ENCODE peak calls at places on chromosomes 3 and 15, in six cellular contexts. One of them, this sample, is unnamed.
A peak's percentile ranks its signal among the peaks of the same experiment; 100 is the strongest.

GRCh38 chr15:99719096-99719541 is 14.1 kb downstream of the LYSMD4 start:
- DNase-seq in heart right ventricle: no peak
- DNase-seq in Peyer's patch: no peak
- DNase-seq in gastrocnemius medialis: no peak
- DNase-seq in AG04450: peak; percentile 51
- DNase-seq in heart left ventricle: no peak
- DNase-seq in this sample: no peak

GRCh38 chr3:159818399-159818798 is 170.2 kb upstream of the IL12A start:
- DNase-seq in heart right ventricle: peak; percentile 60
- DNase-seq in Peyer's patch: peak; percentile 60
- DNase-seq in gastrocnemius medialis: no peak
- DNase-seq in AG04450: no peak
- DNase-seq in heart left ventricle: peak; percentile 76
- DNase-seq in this sample: no peak

GRCh38 chr15:82132742-82133141 is 86.9 kb upstream of the MEX3B start:
- DNase-seq in heart right ventricle: no peak
- DNase-seq in Peyer's patch: no peak
- DNase-seq in gastrocnemius medialis: no peak
- DNase-seq in AG04450: peak; percentile 65
- DNase-seq in heart left ventricle: no peak
- DNase-seq in this sample: peak; percentile 37

GRCh38 chr3:66107855-66108254 is 69.1 kb upstream of the MAGI1 start:
- DNase-seq in heart right ventricle: peak; percentile 5
- DNase-seq in Peyer's patch: no peak
- DNase-seq in gastrocnemius medialis: no peak
- DNase-seq in AG04450: no peak
- DNase-seq in heart left ventricle: no peak
- DNase-seq in this sample: no peak

GRCh38 chr3:97827741-97828471 is 6.1 kb downstream of the CRYBG3 start:
- DNase-seq in heart right ventricle: no peak
- DNase-seq in Peyer's patch: no peak
- DNase-seq in gastrocnemius medialis: no peak
- DNase-seq in AG04450: no peak
- DNase-seq in heart left ventricle: no peak
- DNase-seq in this sample: no peak

GRCh38 chr15:70101459-70102113 is 3.9 kb upstream of the TLE3 start:
- DNase-seq in heart right ventricle: peak; percentile 77
- DNase-seq in Peyer's patch: peak; percentile 79
- DNase-seq in gastrocnemius medialis: peak; percentile 68
- DNase-seq in AG04450: peak; percentile 89
- DNase-seq in heart left ventricle: no peak
- DNase-seq in this sample: peak; percentile 98

GRCh38 chr3:52704611-52705437 is 767 bp downstream of the GLT8D1 start:
- DNase-seq in heart right ventricle: no peak
- DNase-seq in Peyer's patch: peak; percentile 51
- DNase-seq in gastrocnemius medialis: peak; percentile 42
- DNase-seq in AG04450: no peak
- DNase-seq in heart left ventricle: no peak
- DNase-seq in this sample: no peak

GRCh38 chr15:66472176-66472999 is 25.2 kb downstream of the SNAPC5 start:
- DNase-seq in heart right ventricle: no peak
- DNase-seq in Peyer's patch: no peak
- DNase-seq in gastrocnemius medialis: no peak
- DNase-seq in AG04450: no peak
- DNase-seq in heart left ventricle: no peak
- DNase-seq in this sample: no peak

GRCh38 chr15:33114484-33114767 is 80.1 kb downstream of the FMN1 start:
- DNase-seq in heart right ventricle: no peak
- DNase-seq in Peyer's patch: no peak
- DNase-seq in gastrocnemius medialis: no peak
- DNase-seq in AG04450: peak; percentile 78
- DNase-seq in heart left ventricle: no peak
- DNase-seq in this sample: no peak

GRCh38 chr3:141307351-141308059 is 60.8 kb upstream of the ZBTB38 start:
- DNase-seq in heart right ventricle: no peak
- DNase-seq in Peyer's patch: no peak
- DNase-seq in gastrocnemius medialis: no peak
- DNase-seq in AG04450: no peak
- DNase-seq in heart left ventricle: no peak
- DNase-seq in this sample: no peak

GRCh38 chr3:98343647-98344507 is 9.8 kb upstream of the OR5K4 start:
- DNase-seq in heart right ventricle: no peak
- DNase-seq in Peyer's patch: no peak
- DNase-seq in gastrocnemius medialis: no peak
- DNase-seq in AG04450: no peak
- DNase-seq in heart left ventricle: no peak
- DNase-seq in this sample: no peak

GRCh38 chr15:37053070-37053653 is 47.2 kb downstream of the MEIS2 start:
- DNase-seq in heart right ventricle: no peak
- DNase-seq in Peyer's patch: no peak
- DNase-seq in gastrocnemius medialis: no peak
- DNase-seq in AG04450: no peak
- DNase-seq in heart left ventricle: no peak
- DNase-seq in this sample: no peak

GRCh38 chr15:98728811-98729160 is 80.4 kb downstream of the IGF1R start:
- DNase-seq in heart right ventricle: no peak
- DNase-seq in Peyer's patch: no peak
- DNase-seq in gastrocnemius medialis: no peak
- DNase-seq in AG04450: no peak
- DNase-seq in heart left ventricle: no peak
- DNase-seq in this sample: no peak

GRCh38 chr3:139093840-139094239 is 49.1 kb upstream of the PRR23C start:
- DNase-seq in heart right ventricle: no peak
- DNase-seq in Peyer's patch: no peak
- DNase-seq in gastrocnemius medialis: no peak
- DNase-seq in AG04450: no peak
- DNase-seq in heart left ventricle: no peak
- DNase-seq in this sample: no peak

GRCh38 chr3:159824341-159824740 is 164.3 kb upstream of the IL12A start:
- DNase-seq in heart right ventricle: no peak
- DNase-seq in Peyer's patch: peak; percentile 75
- DNase-seq in gastrocnemius medialis: peak; percentile 83
- DNase-seq in AG04450: peak; percentile 70
- DNase-seq in heart left ventricle: no peak
- DNase-seq in this sample: no peak

GRCh38 chr3:59699648-59700320 is 650.0 kb upstream of the CFAP20DC start:
- DNase-seq in heart right ventricle: peak; percentile 35
- DNase-seq in Peyer's patch: no peak
- DNase-seq in gastrocnemius medialis: no peak
- DNase-seq in AG04450: no peak
- DNase-seq in heart left ventricle: no peak
- DNase-seq in this sample: no peak

GRCh38 chr3:13313813-13314212 is 106.3 kb downstream of the NUP210 start:
- DNase-seq in heart right ventricle: no peak
- DNase-seq in Peyer's patch: no peak
- DNase-seq in gastrocnemius medialis: no peak
- DNase-seq in AG04450: no peak
- DNase-seq in heart left ventricle: peak; percentile 12
- DNase-seq in this sample: no peak

GRCh38 chr15:75648156-75649000 is 666 bp downstream of the SNX33 start:
- DNase-seq in heart right ventricle: peak; percentile 59
- DNase-seq in Peyer's patch: no peak
- DNase-seq in gastrocnemius medialis: no peak
- DNase-seq in AG04450: no peak
- DNase-seq in heart left ventricle: no peak
- DNase-seq in this sample: no peak

GRCh38 chr3:128123231-128123537 is 428 bp downstream of the RUVBL1 start:
- DNase-seq in heart right ventricle: no peak
- DNase-seq in Peyer's patch: no peak
- DNase-seq in gastrocnemius medialis: no peak
- DNase-seq in AG04450: no peak
- DNase-seq in heart left ventricle: no peak
- DNase-seq in this sample: no peak

GRCh38 chr3:149466192-149466591 is 8.3 kb upstream of the TM4SF4 start:
- DNase-seq in heart right ventricle: peak; percentile 25
- DNase-seq in Peyer's patch: no peak
- DNase-seq in gastrocnemius medialis: no peak
- DNase-seq in AG04450: peak; percentile 67
- DNase-seq in heart left ventricle: no peak
- DNase-seq in this sample: peak; percentile 69

GRCh38 chr15:47718474-47719440 is 1.5 kb downstream of the SEMA6D start:
- DNase-seq in heart right ventricle: peak; percentile 34
- DNase-seq in Peyer's patch: peak; percentile 65
- DNase-seq in gastrocnemius medialis: peak; percentile 34
- DNase-seq in AG04450: no peak
- DNase-seq in heart left ventricle: peak; percentile 61
- DNase-seq in this sample: no peak
- H3K4me3 ChIP-seq in heart right ventricle: peak overlapping the region; percentile 89
- H3K4me3 ChIP-seq in Peyer's patch: peak overlapping the region; percentile 88
- H3K4me3 ChIP-seq in gastrocnemius medialis: peak overlapping the region; percentile 77
- H3K4me3 ChIP-seq in AG04450: peak overlapping the region; percentile 74
- H3K4me3 ChIP-seq in heart left ventricle: peak overlapping the region; percentile 94
- H3K4me3 ChIP-seq in this sample: peak overlapping the region; percentile 72

GRCh38 chr3:195899701-195900425 is 8.5 kb downstream of the TNK2 start:
- DNase-seq in heart right ventricle: no peak
- DNase-seq in Peyer's patch: peak; percentile 40
- DNase-seq in gastrocnemius medialis: peak; percentile 24
- DNase-seq in AG04450: no peak
- DNase-seq in heart left ventricle: no peak
- DNase-seq in this sample: no peak
- H3K4me3 ChIP-seq in heart right ventricle: no peak overlapping the region
- H3K4me3 ChIP-seq in Peyer's patch: no peak overlapping the region
- H3K4me3 ChIP-seq in gastrocnemius medialis: no peak overlapping the region
- H3K4me3 ChIP-seq in AG04450: no peak overlapping the region
- H3K4me3 ChIP-seq in heart left ventricle: no peak overlapping the region
- H3K4me3 ChIP-seq in this sample: no peak overlapping the region

DNA sequence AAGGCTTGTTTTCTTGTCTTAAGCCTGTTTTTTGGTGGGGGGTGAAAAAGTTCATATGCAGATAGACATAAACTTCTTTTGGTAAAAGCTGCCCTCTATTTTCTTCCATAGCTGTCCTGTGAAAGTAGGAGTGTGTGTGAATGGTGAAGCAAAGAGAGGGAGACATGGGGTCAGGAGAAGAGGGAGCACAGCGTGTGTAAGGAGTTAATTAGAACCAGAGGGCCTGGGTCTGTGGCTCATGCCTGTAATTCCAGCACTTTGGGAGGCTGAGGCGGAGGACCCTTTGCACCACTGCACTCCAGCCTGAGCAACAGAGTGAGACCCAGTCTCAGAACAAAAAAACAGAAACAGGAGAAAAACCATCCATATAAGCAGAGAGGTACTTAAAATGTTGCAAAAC is 16.2 kb upstream of the CCNL1 start:
- DNase-seq in heart right ventricle: no peak
- DNase-seq in Peyer's patch: no peak
- DNase-seq in gastrocnemius medialis: no peak
- DNase-seq in AG04450: no peak
- DNase-seq in heart left ventricle: no peak
- DNase-seq in this sample: no peak
- H3K4me3 ChIP-seq in heart right ventricle: peak overlapping the region; percentile 53
- H3K4me3 ChIP-seq in Peyer's patch: peak overlapping the region; percentile 54
- H3K4me3 ChIP-seq in gastrocnemius medialis: peak overlapping the region; percentile 72
- H3K4me3 ChIP-seq in AG04450: peak overlapping the region; percentile 77
- H3K4me3 ChIP-seq in heart left ventricle: peak overlapping the region; percentile 15
- H3K4me3 ChIP-seq in this sample: peak overlapping the region; percentile 85

DNA sequence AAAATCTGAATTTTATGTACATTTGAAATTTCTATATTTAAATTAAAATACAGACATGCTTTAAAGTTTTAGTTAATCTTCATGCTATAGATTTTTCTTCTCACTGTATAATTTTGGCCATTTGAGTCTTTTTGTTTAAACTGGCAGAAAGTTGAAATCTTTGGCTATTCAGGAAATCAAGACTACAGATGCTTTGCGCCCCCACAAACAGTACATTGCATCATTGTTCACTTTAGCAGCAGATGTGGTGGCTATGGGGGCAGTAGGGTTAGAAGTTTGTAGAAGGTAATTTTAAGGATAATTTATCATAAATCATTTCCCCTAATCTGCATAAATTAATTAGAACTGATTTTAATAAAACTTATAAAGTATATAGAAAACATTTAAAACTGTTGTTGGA is 20.9 kb downstream of the SPPL2A start:
- DNase-seq in heart right ventricle: no peak
- DNase-seq in Peyer's patch: no peak
- DNase-seq in gastrocnemius medialis: no peak
- DNase-seq in AG04450: no peak
- DNase-seq in heart left ventricle: no peak
- DNase-seq in this sample: no peak
- H3K4me3 ChIP-seq in heart right ventricle: no peak overlapping the region
- H3K4me3 ChIP-seq in Peyer's patch: no peak overlapping the region
- H3K4me3 ChIP-seq in gastrocnemius medialis: no peak overlapping the region
- H3K4me3 ChIP-seq in AG04450: no peak overlapping the region
- H3K4me3 ChIP-seq in heart left ventricle: no peak overlapping the region
- H3K4me3 ChIP-seq in this sample: no peak overlapping the region

This sample was measured in retinal pigment epithelial cell.